ENCODE peak calls at places on chromosomes 3 and 15, in six cellular contexts. G, Y, J, M, U and Z are unnamed samples.

GRCh38 chr3:115401891-115402501 is 221.3 kb upstream of the GAP43 start:
- DNase-seq in J (no peak), U (no peak), G (no peak), M (no peak), Y (no peak), Z (no peak)

GRCh38 chr3:153658151-153658550 is 463.0 kb upstream of the ARHGEF26 start:
- DNase-seq in Y (no peak), J (no peak), G (no peak), M (no peak), U (no peak), Z (no peak)

GRCh38 chr15:87981969-87982368 is 274.6 kb downstream of the NTRK3 start:
- DNase-seq in Y (no peak), G (no peak), J (no peak), M (no peak), U (no peak), Z (no peak)

GRCh38 chr15:31472636-31473383 is 146.2 kb downstream of the KLF13 start:
- DNase-seq in G (peak), M (no peak), J (no peak), Y (no peak), U (peak), Z (peak)

GRCh38 chr3:126572343-126572742 is 13.6 kb upstream of the C3orf22 start:
- DNase-seq in M (no peak), Y (no peak), G (no peak), U (no peak), J (no peak), Z (no peak)

GRCh38 chr3:19945405-19946290 is 1.2 kb upstream of the RAB5A start:
- DNase-seq in J (no peak), Y (no peak), M (no peak), G (no peak), U (no peak), Z (no peak)

GRCh38 chr15:42679285-42680141 is 57.4 kb downstream of the CDAN1 start:
- DNase-seq in U (no peak), J (no peak), M (no peak), Y (no peak), G (no peak), Z (no peak)

GRCh38 chr15:88907111-88907510 is 6.1 kb downstream of the MFGE8 start:
- DNase-seq in G (no peak), J (no peak), M (no peak), Y (no peak), U (no peak), Z (no peak)

GRCh38 chr15:74995182-74995778 is at the start of gene SCAMP5:
- DNase-seq in J (peak), Y (peak), G (peak), M (peak), U (peak), Z (peak)
- TF ChIP-seq POLR2A in J (peak), Y (no peak), G (no peak), M (no peak), U (peak), Z (no peak)

GRCh38 chr3:98920166-98920565 is 18.7 kb upstream of the DCBLD2 start:
- DNase-seq in U (no peak), Y (no peak), G (no peak), J (no peak), M (no peak), Z (no peak)

GRCh38 chr3:98917608-98918007 is 16.1 kb upstream of the DCBLD2 start:
- DNase-seq in M (no peak), Y (no peak), U (no peak), G (no peak), J (no peak), Z (no peak)

GRCh38 chr3:98918586-98918985 is 17.1 kb upstream of the DCBLD2 start:
- DNase-seq in G (no peak), U (no peak), J (no peak), M (no peak), Y (no peak), Z (no peak)

GRCh38 chr3:98921957-98922356 is 20.5 kb upstream of the DCBLD2 start:
- DNase-seq in U (no peak), J (no peak), Y (no peak), G (no peak), M (no peak), Z (no peak)
- TF ChIP-seq TAF1 in U (no peak), J (no peak), Y (no peak), G (no peak), M (no peak), Z (no peak)

DNA sequence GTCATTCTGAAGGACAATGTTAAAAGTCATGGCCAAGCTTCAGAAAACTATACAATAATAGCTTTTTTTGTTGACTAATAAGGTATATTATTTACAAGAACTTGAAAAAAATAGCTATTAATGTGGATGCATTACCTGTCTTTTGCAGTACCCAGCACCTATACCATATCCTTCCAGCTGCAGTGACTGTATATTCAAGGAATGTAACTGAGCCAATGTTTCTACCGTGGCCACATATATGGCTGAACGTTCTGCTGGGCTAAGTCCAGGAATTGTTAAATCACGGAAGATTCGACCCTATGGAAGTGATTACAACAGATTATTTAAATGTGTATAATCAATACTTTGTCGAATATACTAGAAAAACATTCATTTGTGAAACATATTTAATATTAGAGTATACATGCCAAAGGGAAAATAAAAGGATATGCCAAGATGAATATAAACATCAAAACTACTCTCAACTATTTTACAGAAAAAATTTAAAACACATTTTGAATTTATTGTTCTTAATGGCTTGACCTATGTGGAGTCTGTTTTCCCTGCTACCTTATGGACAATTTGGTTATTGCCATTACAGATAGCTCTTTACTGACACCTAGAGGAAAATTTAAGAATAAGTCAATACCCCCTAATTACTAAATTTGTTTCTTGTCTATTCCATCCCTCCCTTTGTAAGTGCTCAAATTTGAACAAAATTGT is 17.6 kb downstream of the ACAD11 start:
- DNase-seq in J (peak), M (peak), G (no peak), Y (no peak), U (no peak), Z (no peak)
- TF ChIP-seq POLR2A in J (no peak), M (no peak), G (no peak), Y (no peak), U (no peak), Z (no peak)

GRCh38 chr3:113354307-113354706 is 87.0 kb downstream of the CFAP44 start:
- DNase-seq in M (no peak), G (no peak), U (no peak), Y (no peak), J (no peak), Z (no peak)
- TF ChIP-seq TAF1 in M (no peak), G (no peak), U (no peak), Y (no peak), J (no peak), Z (no peak)

DNA sequence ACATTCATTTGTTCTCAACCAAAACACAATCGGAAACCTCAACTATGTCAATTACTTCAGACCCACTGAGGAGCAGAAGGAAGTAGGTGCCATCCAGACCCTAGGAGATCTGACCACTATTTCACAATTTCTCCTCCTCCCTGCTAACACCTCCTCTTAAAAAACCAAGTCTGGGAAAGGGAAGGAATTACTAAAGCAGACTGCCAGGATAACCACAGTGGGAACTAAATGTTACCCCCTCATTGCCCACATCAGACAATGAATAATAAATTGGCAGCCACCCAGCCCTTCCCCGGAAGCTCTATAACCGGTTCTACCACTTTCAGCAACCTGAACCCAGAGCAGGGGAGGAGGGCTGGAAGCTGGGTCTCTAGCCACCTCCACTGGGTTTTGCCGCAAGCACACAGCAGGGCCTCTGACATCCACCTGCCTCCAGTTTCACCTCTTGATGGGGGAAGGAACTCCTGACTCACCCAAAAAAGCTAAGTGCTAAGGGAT is 17.6 kb downstream of the C15orf62 start:
- DNase-seq in M (no peak), J (no peak), G (no peak), U (no peak), Y (peak), Z (no peak)
- TF ChIP-seq POLR2A in M (no peak), J (no peak), G (no peak), U (no peak), Y (no peak), Z (no peak)

GRCh38 chr15:61656391-61656790 is 403.9 kb downstream of the VPS13C start:
- DNase-seq in G (no peak), M (no peak), Y (no peak), U (no peak), J (no peak), Z (no peak)

GRCh38 chr15:61654918-61655317 is 405.3 kb downstream of the VPS13C start:
- DNase-seq in Y (no peak), M (no peak), J (no peak), U (no peak), G (no peak), Z (no peak)

GRCh38 chr15:61655881-61656280 is 404.4 kb downstream of the VPS13C start:
- DNase-seq in U (no peak), M (no peak), Y (no peak), G (no peak), J (no peak), Z (no peak)

GRCh38 chr15:61653110-61653509 is 407.1 kb downstream of the VPS13C start:
- DNase-seq in G (no peak), Y (no peak), M (no peak), U (no peak), J (no peak), Z (no peak)

DNA sequence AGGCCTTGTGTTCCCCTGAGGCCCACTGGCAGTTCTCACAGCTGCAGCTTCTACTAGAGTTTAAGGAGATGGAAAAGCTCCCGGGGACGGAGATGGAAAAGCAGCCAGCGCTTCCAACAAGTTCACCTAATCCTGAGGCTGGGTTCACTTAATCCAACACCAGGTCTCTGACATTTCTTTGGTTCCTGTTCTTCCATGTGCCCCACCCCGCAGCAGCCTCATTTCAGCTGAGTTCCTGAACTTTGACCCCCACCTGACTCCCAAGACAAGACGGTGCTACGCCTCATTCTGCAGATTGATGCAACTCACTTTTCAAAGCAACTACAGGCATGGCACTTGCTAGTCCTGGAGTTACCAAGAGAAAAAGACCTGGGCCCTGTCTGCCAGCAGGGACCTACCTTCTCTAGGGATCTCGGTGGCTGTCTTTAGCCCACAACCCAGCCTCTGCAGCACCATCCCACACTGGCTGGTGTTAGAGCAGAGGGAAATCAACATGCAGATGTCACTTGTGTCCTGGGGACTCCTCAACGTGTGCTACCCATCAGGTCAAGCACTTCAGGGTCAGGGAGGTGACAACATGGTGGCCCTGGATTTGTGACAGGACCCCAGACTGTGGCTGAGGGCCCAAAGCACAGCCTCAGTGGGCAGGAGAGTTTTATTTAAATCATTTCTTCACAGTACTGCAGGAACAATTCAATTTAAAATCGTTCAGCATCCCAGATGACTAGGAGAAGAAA is 406.1 kb downstream of the VPS13C start:
- DNase-seq in M (no peak), J (no peak), G (no peak), U (no peak), Y (no peak), Z (no peak)
- TF ChIP-seq TAF1 in M (no peak), J (no peak), G (no peak), U (no peak), Y (no peak), Z (no peak)

GRCh38 chr15:78913012-78913411 is 31.8 kb downstream of the CTSH start:
- DNase-seq in U (no peak), J (no peak), M (no peak), Y (no peak), G (no peak), Z (no peak)

GRCh38 chr15:78914027-78914764 is 30.6 kb downstream of the CTSH start:
- DNase-seq in M (no peak), U (no peak), Y (no peak), J (peak), G (no peak), Z (no peak)

GRCh38 chr15:78910836-78911235 is 34.0 kb downstream of the CTSH start:
- DNase-seq in G (no peak), J (no peak), U (no peak), Y (no peak), M (no peak), Z (no peak)

GRCh38 chr15:78917888-78918287 is 27.0 kb downstream of the CTSH start:
- DNase-seq in J (no peak), M (no peak), G (no peak), Y (no peak), U (no peak), Z (no peak)

GRCh38 chr15:78915341-78916087 is 29.3 kb downstream of the CTSH start:
- DNase-seq in U (no peak), J (no peak), M (no peak), G (no peak), Y (no peak), Z (no peak)
- TF ChIP-seq POLR2A in U (no peak), J (no peak), M (no peak), G (no peak), Y (no peak), Z (no peak)

DNA sequence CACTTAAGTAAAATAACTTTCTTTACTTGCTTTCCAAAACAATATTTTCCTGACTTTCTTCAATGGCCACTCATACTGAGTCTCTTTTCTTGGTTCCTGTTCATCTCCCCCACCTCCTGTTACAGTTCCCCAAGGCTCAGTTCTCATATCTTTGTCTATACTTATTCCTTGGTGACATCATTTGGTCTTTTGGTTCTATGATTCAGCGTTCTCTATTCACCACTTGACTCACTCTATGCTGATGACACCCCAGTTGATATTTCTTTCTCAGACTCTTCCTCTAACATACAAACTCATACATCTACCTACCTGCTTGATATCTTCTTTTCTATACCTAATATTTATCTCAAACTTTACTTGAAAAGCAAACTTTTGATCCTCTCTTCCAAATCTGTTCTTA is 85.0 kb upstream of the P3H2 start:
- DNase-seq in M (no peak), J (no peak), U (peak), G (no peak), Y (no peak), Z (no peak)
- TF ChIP-seq TAF1 in M (no peak), J (no peak), U (no peak), G (no peak), Y (no peak), Z (no peak)

GRCh38 chr3:129121016-129121791 is 400 bp downstream of the RAB43 start:
- DNase-seq in J (no peak), G (no peak), Y (no peak), M (no peak), U (no peak), Z (no peak)
- TF ChIP-seq POLR2A in J (peak), G (no peak), Y (no peak), M (no peak), U (peak), Z (no peak)

DNA sequence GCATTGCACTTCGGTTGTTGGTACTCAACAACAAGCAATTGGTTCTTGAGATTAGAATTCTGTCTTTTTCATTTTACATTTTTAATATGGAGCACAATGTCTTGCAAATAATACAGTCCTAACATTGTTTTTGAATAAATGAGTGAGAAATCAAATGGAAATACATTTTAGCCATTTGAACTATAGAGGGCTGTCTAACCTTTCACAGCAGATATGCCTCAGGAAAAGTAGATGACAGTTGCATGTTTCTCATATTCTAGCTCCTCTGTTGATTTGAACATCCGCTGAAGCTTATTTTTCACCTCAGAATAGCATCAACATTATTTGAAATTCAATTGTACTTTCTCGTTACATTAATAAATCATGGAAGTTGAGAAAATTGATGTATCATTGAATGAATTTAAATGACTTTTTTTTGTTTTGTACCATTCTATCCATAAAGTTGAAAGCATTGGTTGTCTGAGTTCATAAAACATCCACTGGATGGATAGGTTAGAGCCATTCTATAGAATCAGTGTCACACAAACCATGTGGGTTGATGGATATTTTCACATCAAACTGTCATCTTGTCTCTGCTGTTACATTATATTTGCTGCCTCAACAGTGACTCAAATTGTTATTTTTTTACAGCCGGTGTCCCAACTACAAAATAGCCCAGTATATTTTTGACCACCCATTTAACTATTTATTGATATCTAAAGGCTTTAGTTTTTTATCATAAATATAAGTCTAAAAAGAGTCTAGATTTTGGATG is 928.3 kb downstream of the NSUN3 start:
- DNase-seq in M (no peak), G (no peak), J (no peak), U (no peak), Y (no peak), Z (no peak)
- TF ChIP-seq TAF1 in M (no peak), G (no peak), J (no peak), U (no peak), Y (no peak), Z (no peak)